ENCODE peak calls at places on chromosomes 5 and 9, in five cellular contexts. Z, F, V, A and G are unnamed samples.

GRCh38 chr9:111712369-111712768 is 51.0 kb downstream of the GNG10 start:
- DNase-seq in V (no peak), F (no peak), Z (no peak), A (no peak), G (no peak)

GRCh38 chr5:141373673-141374317 is at the start of gene PCDHGA6:
- DNase-seq in Z (no peak), V (no peak), F (no peak), A (peak; percentile 38), G (peak; percentile 17)

GRCh38 chr9:73683862-73684591 is 532.4 kb downstream of the ANXA1 start:
- DNase-seq in V (peak; percentile 44), Z (no peak), A (peak; percentile 47), F (no peak), G (peak; percentile 69)

GRCh38 chr9:76880210-76880609 is 25.7 kb downstream of the PRUNE2 start:
- DNase-seq in F (no peak), A (no peak), Z (no peak), V (no peak), G (no peak)

GRCh38 chr5:136062563-136063274 is 33.9 kb downstream of the TGFBI start:
- DNase-seq in A (peak; percentile 52), Z (peak; percentile 68), F (no peak), V (peak; percentile 43), G (peak; percentile 79)

GRCh38 chr5:56054651-56055050 is 59.9 kb upstream of the IL6ST start:
- DNase-seq in Z (no peak), A (peak; percentile 66), V (no peak), F (no peak), G (peak; percentile 62)

GRCh38 chr9:7011395-7012067 is 253.8 kb downstream of the KDM4C start:
- DNase-seq in A (no peak), V (no peak), F (no peak), Z (no peak), G (no peak)

GRCh38 chr9:38038307-38039089 is 30.5 kb downstream of the SHB start:
- DNase-seq in Z (no peak), V (no peak), F (no peak), A (no peak), G (no peak)

GRCh38 chr9:79817469-79818004 is 245.8 kb downstream of the TLE4 start:
- DNase-seq in F (no peak), Z (no peak), V (no peak), A (no peak), G (no peak)

GRCh38 chr5:150219861-150220260 is 30.0 kb downstream of the SLC6A7 start:
- DNase-seq in A (no peak), V (no peak), F (no peak), Z (no peak), G (no peak)

GRCh38 chr5:39716532-39716971 is 291.8 kb upstream of the DAB2 start:
- DNase-seq in F (no peak), Z (peak; percentile 54), V (peak; percentile 76), A (peak; percentile 44), G (peak; percentile 75)

GRCh38 chr9:117734082-117734481 is 29.9 kb downstream of the TLR4 start:
- DNase-seq in A (no peak), F (no peak), V (no peak), Z (no peak), G (no peak)

GRCh38 chr5:170480277-170480676 is 23.5 kb upstream of the KCNIP1 start:
- DNase-seq in V (no peak), Z (no peak), F (no peak), A (no peak), G (no peak)

GRCh38 chr5:170481839-170482238 is 22.0 kb upstream of the KCNIP1 start:
- DNase-seq in A (no peak), F (no peak), V (no peak), Z (no peak), G (no peak)

GRCh38 chr5:170477906-170478305 is 25.9 kb upstream of the KCNIP1 start:
- DNase-seq in V (no peak), F (no peak), A (no peak), Z (no peak), G (no peak)

GRCh38 chr5:170478306-170478705 is 25.5 kb upstream of the KCNIP1 start:
- DNase-seq in A (no peak), V (peak; percentile 12), Z (no peak), F (no peak), G (no peak)

GRCh38 chr5:170479484-170479883 is 24.3 kb upstream of the KCNIP1 start:
- DNase-seq in V (peak; percentile 14), F (no peak), Z (no peak), A (peak; percentile 6), G (no peak)
- TF ChIP-seq CTCF in V (peak; percentile 22), F (no peak), Z (peak; percentile 4), A (no peak), G (no peak)

DNA sequence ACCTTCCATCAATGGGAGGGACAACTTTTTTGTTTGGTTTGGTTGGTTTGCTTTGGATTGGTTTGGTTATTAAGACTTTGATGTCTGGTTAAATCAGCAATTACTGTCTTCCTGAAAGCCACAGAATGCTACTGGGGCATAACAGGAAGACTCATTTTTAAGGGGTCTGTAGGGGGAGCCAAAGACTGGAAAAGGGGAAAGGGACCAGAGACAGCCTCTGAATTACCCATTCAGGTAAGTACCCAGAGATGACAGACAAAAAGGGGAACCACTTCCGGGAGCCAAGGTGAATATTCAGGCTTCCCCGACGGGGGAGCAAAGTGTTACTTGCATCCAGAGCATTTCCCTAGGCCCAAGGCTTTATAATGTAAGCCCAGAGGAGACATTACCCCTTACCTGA is 4.6 kb upstream of the FEM1C start:
- DNase-seq in Z (no peak), A (no peak), F (no peak), V (peak; percentile 80), G (peak; percentile 24)
- TF ChIP-seq CTCF in Z (no peak), A (no peak), F (no peak), V (peak; percentile 74), G (no peak)

DNA sequence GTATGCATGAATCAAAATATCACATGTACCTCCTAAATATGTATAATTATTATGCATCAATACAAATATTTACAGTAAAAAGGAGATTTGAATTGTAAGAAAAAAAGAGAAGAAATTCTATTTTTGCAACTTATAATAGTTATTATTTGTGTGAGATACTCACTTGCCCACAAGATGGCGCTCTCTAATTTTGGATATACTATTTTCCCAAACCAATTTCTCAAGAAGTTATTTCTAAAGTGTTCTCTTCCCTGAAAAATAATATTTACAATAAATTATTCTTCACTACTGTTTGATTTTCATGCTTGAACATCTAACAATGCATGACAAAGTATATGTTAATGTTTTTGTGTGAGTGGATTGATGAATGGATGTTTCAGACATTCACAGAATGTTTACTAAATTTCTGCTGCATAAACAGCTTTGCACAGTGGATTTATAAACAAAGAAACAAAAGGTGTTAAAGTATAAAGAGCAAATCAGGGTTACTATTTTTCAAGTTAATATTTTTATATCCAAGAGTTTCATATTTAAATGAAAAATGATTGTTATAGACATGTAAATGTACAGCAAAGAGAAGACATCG is 503.4 kb downstream of the PDE4D start:
- DNase-seq in V (no peak), A (peak; percentile 21), Z (no peak), F (no peak), G (peak; percentile 49)
- TF ChIP-seq CTCF in V (peak; percentile 86), A (peak; percentile 67), Z (peak; percentile 74), F (peak; percentile 63), G (no peak)

DNA sequence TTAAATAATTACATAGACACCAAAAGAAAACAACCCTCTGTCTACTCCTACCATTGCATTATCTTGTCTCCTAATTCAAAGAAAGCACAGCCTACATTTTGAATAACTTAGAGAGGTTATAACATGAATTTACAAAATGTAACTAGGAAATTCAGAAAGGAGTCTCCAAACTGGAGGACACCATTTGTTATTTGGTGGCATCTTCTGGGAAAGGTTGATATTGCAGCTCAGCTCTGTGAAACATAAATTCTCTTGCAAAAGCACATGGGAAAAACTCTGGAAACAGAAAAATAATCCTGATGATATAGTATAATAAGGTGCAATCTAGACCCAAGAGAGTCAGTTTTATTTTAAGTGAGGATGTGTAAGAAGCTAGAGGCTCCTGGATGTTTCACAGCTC is 215.3 kb downstream of the MLLT3 start:
- DNase-seq in V (no peak), A (no peak), Z (no peak), F (no peak), G (no peak)
- TF ChIP-seq CTCF in V (peak; percentile 43), A (no peak), Z (peak; percentile 23), F (no peak), G (peak; percentile 10)

GRCh38 chr5:77844408-77845272 is 68.5 kb upstream of the TBCA start:
- DNase-seq in A (no peak), Z (no peak), V (no peak), F (no peak), G (no peak)
- TF ChIP-seq CTCF in A (no peak), Z (no peak), V (no peak), F (no peak), G (no peak)

GRCh38 chr5:32471784-32472183 is 27.2 kb upstream of the ZFR start:
- DNase-seq in F (no peak), A (no peak), Z (no peak), V (no peak), G (no peak)
- TF ChIP-seq CTCF in F (no peak), A (no peak), Z (peak; percentile 31), V (no peak), G (no peak)